ENCODE peak calls at places on chromosomes 7 and 10, in seven cellular contexts. G is HEK293T; D is NCI-H748 treated with DMSO at 0.1 percent for 48 hours; B is neural crest cell; E is activated CD4-positive, alpha-beta T cell treated with anti-CD3 and anti-CD28 coated beads, Interleukin-2, amount 10 ng/mL, durations not matched to agents 7 days and 5 days; N is HT-29; T is right cardiac atrium. M is an unnamed sample.

GRCh38 chr10:124279882-124280281 is 138.8 kb downstream of the OAT start:
- DNase-seq in N (no peak), B (no peak), T (no peak), E (no peak), G (no peak), D (no peak), M (no peak)

GRCh38 chr10:43196131-43196980 is 58.1 kb downstream of the CSGALNACT2 start:
- DNase-seq in T (no peak), G (no peak), D (no peak), E (peak; percentile 5), B (no peak), N (no peak), M (no peak)

GRCh38 chr7:48180981-48181380 is 9.7 kb downstream of the ABCA13 start:
- DNase-seq in G (no peak), N (no peak), T (no peak), D (no peak), B (no peak), E (no peak), M (no peak)

GRCh38 chr10:69382382-69383117 is 34.2 kb downstream of the TACR2 start:
- DNase-seq in B (no peak), D (no peak), G (no peak), E (no peak), T (no peak), N (no peak), M (no peak)

GRCh38 chr10:51881213-51881612 is 181.8 kb upstream of the CSTF2T start:
- DNase-seq in D (no peak), G (no peak), E (no peak), N (no peak), B (no peak), T (no peak), M (no peak)

GRCh38 chr7:69204936-69205335 is 393.3 kb upstream of the AUTS2 start:
- DNase-seq in D (no peak), N (no peak), G (no peak), T (no peak), E (no peak), B (no peak), M (peak; percentile 7)

GRCh38 chr10:54800677-54801480 is at the start of gene PCDH15:
- DNase-seq in T (no peak), D (peak; percentile 80), N (peak; percentile 44), G (peak; percentile 51), E (no peak), B (peak; percentile 21), M (peak; percentile 72)

GRCh38 chr7:132815696-132816334 is 239.5 kb upstream of the PLXNA4 start:
- DNase-seq in T (no peak), D (no peak), G (no peak), E (no peak), N (no peak), B (no peak), M (peak; percentile 29)

GRCh38 chr10:71264345-71265200 is 52.2 kb downstream of the UNC5B start:
- DNase-seq in D (no peak), T (no peak), G (no peak), E (no peak), B (no peak), N (no peak), M (no peak)

GRCh38 chr10:14564268-14564744 is 210.4 kb downstream of the FAM107B start:
- DNase-seq in N (no peak), G (no peak), D (no peak), T (no peak), B (no peak), E (peak; percentile 34), M (no peak)

GRCh38 chr7:81624650-81625310 is 145.1 kb downstream of the HGF start:
- DNase-seq in E (no peak), N (no peak), G (no peak), B (no peak), T (no peak), D (no peak), M (no peak)

GRCh38 chr10:72337039-72337629 is 17.6 kb downstream of the DNAJB12 start:
- DNase-seq in T (peak; percentile 91), D (peak; percentile 42), B (peak; percentile 77), G (peak; percentile 73), E (peak; percentile 60), N (peak; percentile 85), M (peak; percentile 86)

GRCh38 chr7:55174456-55174855 is 155.6 kb downstream of the EGFR start:
- DNase-seq in G (no peak), D (no peak), T (no peak), N (no peak), E (no peak), B (no peak), M (no peak)

GRCh38 chr10:100799881-100800280 is 54.5 kb downstream of the PAX2 start:
- DNase-seq in B (no peak), N (no peak), E (no peak), G (no peak), T (no peak), D (no peak), M (no peak)

GRCh38 chr10:89853796-89854195 is 152.4 kb downstream of the KIF20B start:
- DNase-seq in D (no peak), E (no peak), G (no peak), N (no peak), B (peak; percentile 18), T (no peak), M (no peak)

GRCh38 chr10:52598936-52599335 is 173.6 kb downstream of the MBL2 start:
- DNase-seq in E (no peak), T (no peak), B (no peak), D (no peak), G (no peak), N (no peak), M (no peak)

GRCh38 chr7:76396039-76396732 is 13.3 kb downstream of the SSC4D start:
- DNase-seq in D (no peak), N (no peak), G (no peak), B (no peak), E (no peak), T (no peak), M (no peak)

GRCh38 chr10:21078410-21079329 is 181.6 kb upstream of the NEBL start:
- DNase-seq in G (peak; percentile 72), B (peak; percentile 70), D (peak; percentile 60), E (peak; percentile 22), N (peak; percentile 87), T (peak; percentile 64), M (peak; percentile 90)

M was measured in cardiac muscle cell.